ENCODE peak calls at places on chromosome 9, in ten cellular contexts. F is AG08396; G is iris pigment epithelial cell; W is HL-60; N is HT1080; V is CD4-positive, CD25-positive, alpha-beta regulatory T cell; B is LoVo; M is stimulated activated CD8-positive, alpha-beta memory T cell treated with anti-CD3 and anti-CD28 coated beads, Interleukin-15, amount 100 ng/mL, for 48 hours; D is NCI-H2029 treated with DMSO at 0.1 percent for 48 hours; R is activated CD8-positive, alpha-beta memory T cell treated with anti-CD3 and anti-CD28 coated beads for 24 hours. L is an unnamed sample.

GRCh38 chr9:123048748-123049147 is 15.3 kb downstream of the GPR21 start:
- DNase-seq in F (no peak), G (no peak), W (no peak), N (no peak), V (no peak), B (no peak), M (no peak), D (peak), R (no peak), L (no peak)

GRCh38 chr9:33143241-33143642 is 23.9 kb downstream of the B4GALT1 start:
- DNase-seq in F (no peak), G (peak), W (no peak), N (no peak), V (no peak), B (no peak), M (no peak), D (no peak), R (no peak), L (peak)

GRCh38 chr9:104025109-104025508 is 69.0 kb upstream of the SMC2 start:
- DNase-seq in F (no peak), G (peak), W (no peak), N (no peak), V (no peak), B (no peak), M (no peak), D (no peak), R (no peak), L (no peak)

GRCh38 chr9:94017939-94018531 is 62.9 kb upstream of the BARX1 start:
- DNase-seq in F (no peak), G (peak), W (no peak), N (no peak), V (no peak), B (no peak), M (no peak), D (no peak), R (no peak), L (no peak)

GRCh38 chr9:128175102-128175563 is 15.1 kb downstream of the BBLN start:
- DNase-seq in F (peak), G (peak), W (no peak), N (no peak), V (no peak), B (no peak), M (no peak), D (no peak), R (no peak), L (no peak)

GRCh38 chr9:95167998-95168397 is 149.5 kb downstream of the FANCC start:
- DNase-seq in F (peak), G (peak), W (peak), N (peak), V (peak), B (peak), M (peak), D (peak), R (peak), L (peak)

GRCh38 chr9:134163374-134164196 is 779 bp downstream of the RNU6ATAC start:
- DNase-seq in F (peak), G (peak), W (no peak), N (no peak), V (peak), B (peak), M (peak), D (no peak), R (peak), L (peak)

GRCh38 chr9:85541876-85542275 is 199.9 kb downstream of the AGTPBP1 start:
- DNase-seq in F (no peak), G (no peak), W (no peak), N (no peak), V (no peak), B (no peak), M (no peak), D (no peak), R (no peak), L (no peak)

GRCh38 chr9:84170521-84171141 is 169.9 kb downstream of the SLC28A3 start:
- DNase-seq in F (peak), G (peak), W (no peak), N (peak), V (no peak), B (no peak), M (no peak), D (no peak), R (no peak), L (peak)

GRCh38 chr9:124477211-124478013 is 27.2 kb downstream of the ADGRD2 start:
- DNase-seq in F (no peak), G (no peak), W (no peak), N (no peak), V (no peak), B (no peak), M (no peak), D (no peak), R (no peak), L (no peak)

GRCh38 chr9:17699615-17700315 is 120.9 kb downstream of the SH3GL2 start:
- DNase-seq in F (no peak), G (no peak), W (no peak), N (no peak), V (no peak), B (no peak), M (no peak), D (no peak), R (no peak), L (no peak)

GRCh38 chr9:5269249-5269715 is 35.2 kb downstream of the RLN2 start:
- DNase-seq in F (peak), G (peak), W (no peak), N (peak), V (no peak), B (no peak), M (no peak), D (no peak), R (no peak), L (peak)

GRCh38 chr9:91419222-91420191 is 4.1 kb downstream of the NFIL3 start:
- DNase-seq in F (peak), G (peak), W (peak), N (peak), V (no peak), B (peak), M (no peak), D (no peak), R (no peak), L (peak)

GRCh38 chr9:22053178-22053577 is 44.1 kb upstream of the CDKN2B start:
- DNase-seq in F (no peak), G (peak), W (no peak), N (no peak), V (no peak), B (no peak), M (no peak), D (no peak), R (no peak), L (no peak)

GRCh38 chr9:74742792-74743389 is 144.8 kb downstream of the TRPM6 start:
- DNase-seq in F (peak), G (peak), W (no peak), N (peak), V (no peak), B (peak), M (no peak), D (no peak), R (no peak), L (peak)

GRCh38 chr9:131485728-131486381 is 16.9 kb upstream of the POMT1 start:
- DNase-seq in F (no peak), G (no peak), W (no peak), N (no peak), V (no peak), B (no peak), M (no peak), D (no peak), R (no peak), L (no peak)

GRCh38 chr9:92185681-92186080 is 70.5 kb upstream of the SPTLC1 start:
- DNase-seq in F (no peak), G (no peak), W (no peak), N (no peak), V (no peak), B (no peak), M (no peak), D (no peak), R (no peak), L (no peak)

GRCh38 chr9:136081826-136082495 is 13.1 kb downstream of the NACC2 start:
- DNase-seq in F (no peak), G (no peak), W (no peak), N (no peak), V (no peak), B (no peak), M (no peak), D (no peak), R (no peak), L (no peak)

GRCh38 chr9:72254881-72255545 is 105.8 kb downstream of the GDA start:
- DNase-seq in F (no peak), G (peak), W (no peak), N (no peak), V (no peak), B (no peak), M (no peak), D (no peak), R (no peak), L (no peak)

GRCh38 chr9:135614821-135615665 is 24.3 kb downstream of the GLT6D1 start:
- DNase-seq in F (no peak), G (no peak), W (no peak), N (no peak), V (no peak), B (no peak), M (no peak), D (no peak), R (no peak), L (no peak)

GRCh38 chr9:120650352-120650751 is 63.9 kb downstream of the MEGF9 start:
- DNase-seq in F (no peak), G (peak), W (no peak), N (no peak), V (no peak), B (no peak), M (no peak), D (no peak), R (no peak), L (no peak)

GRCh38 chr9:27703591-27703990 is 130.3 kb upstream of the C9orf72 start:
- DNase-seq in F (no peak), G (no peak), W (no peak), N (no peak), V (no peak), B (no peak), M (no peak), D (no peak), R (no peak), L (no peak)

GRCh38 chr9:108913391-108913790 is 20.5 kb downstream of the ELP1 start:
- DNase-seq in F (no peak), G (peak), W (peak), N (no peak), V (no peak), B (no peak), M (no peak), D (no peak), R (no peak), L (no peak)

GRCh38 chr9:111812337-111812736 is 17.6 kb upstream of the SHOC1 start:
- DNase-seq in F (no peak), G (no peak), W (no peak), N (no peak), V (no peak), B (no peak), M (no peak), D (no peak), R (no peak), L (no peak)

GRCh38 chr9:33161011-33161588 is 6.0 kb downstream of the B4GALT1 start:
- DNase-seq in F (peak), G (peak), W (no peak), N (peak), V (no peak), B (peak), M (peak), D (peak), R (no peak), L (peak)

GRCh38 chr9:98971168-98971914 is 27.6 kb downstream of the COL15A1 start:
- DNase-seq in F (peak), G (peak), W (no peak), N (peak), V (no peak), B (peak), M (no peak), D (no peak), R (no peak), L (peak)

GRCh38 chr9:91958179-91958578 is 8.2 kb upstream of the ROR2 start:
- DNase-seq in F (no peak), G (no peak), W (no peak), N (no peak), V (no peak), B (no peak), M (no peak), D (no peak), R (no peak), L (no peak)

GRCh38 chr9:33117306-33117705 is 40.8 kb upstream of the SMU1 start:
- DNase-seq in F (peak), G (peak), W (no peak), N (peak), V (no peak), B (no peak), M (no peak), D (no peak), R (no peak), L (peak)

GRCh38 chr9:16196206-16196605 is 643.4 kb downstream of the CCDC171 start:
- DNase-seq in F (no peak), G (no peak), W (no peak), N (no peak), V (no peak), B (no peak), M (no peak), D (no peak), R (no peak), L (no peak)

GRCh38 chr9:77952641-77953341 is 78.8 kb downstream of the GNAQ start:
- DNase-seq in F (no peak), G (peak), W (no peak), N (peak), V (no peak), B (no peak), M (no peak), D (peak), R (no peak), L (peak)

GRCh38 chr9:137150485-137151060 is 11.6 kb downstream of the GRIN1 start:
- DNase-seq in F (no peak), G (peak), W (no peak), N (peak), V (no peak), B (peak), M (peak), D (peak), R (no peak), L (peak)

GRCh38 chr9:121242219-121242954 is 25.6 kb upstream of the GSN start:
- DNase-seq in F (peak), G (peak), W (no peak), N (peak), V (no peak), B (no peak), M (no peak), D (no peak), R (no peak), L (peak)

GRCh38 chr9:112382501-112383364 is 2.8 kb downstream of the HSDL2 start:
- DNase-seq in F (no peak), G (no peak), W (no peak), N (no peak), V (no peak), B (no peak), M (no peak), D (no peak), R (no peak), L (no peak)

GRCh38 chr9:137772281-137772873 is 105.2 kb upstream of the CACNA1B start:
- DNase-seq in F (no peak), G (no peak), W (no peak), N (no peak), V (no peak), B (no peak), M (no peak), D (no peak), R (no peak), L (no peak)

GRCh38 chr9:78707481-78707977 is 410.6 kb downstream of the PSAT1 start:
- DNase-seq in F (no peak), G (peak), W (peak), N (peak), V (no peak), B (peak), M (no peak), D (no peak), R (no peak), L (peak)

GRCh38 chr9:98190757-98191105 is 1.7 kb downstream of the CORO2A start:
- DNase-seq in F (no peak), G (no peak), W (no peak), N (no peak), V (no peak), B (no peak), M (no peak), D (no peak), R (no peak), L (no peak)

GRCh38 chr9:127438394-127438793 is 12.8 kb downstream of the RPL12 start:
- DNase-seq in F (no peak), G (no peak), W (no peak), N (no peak), V (no peak), B (no peak), M (no peak), D (no peak), R (no peak), L (no peak)

GRCh38 chr9:71663216-71663615 is 105.1 kb downstream of the CEMIP2 start:
- DNase-seq in F (no peak), G (no peak), W (no peak), N (no peak), V (no peak), B (no peak), M (no peak), D (no peak), R (no peak), L (peak)